ENCODE peak calls at places on chromosomes 2 and 18, in four cellular contexts. One of them, this sample, is unnamed.

GRCh38 chr18:79867666-79868065 is 69.9 kb downstream of the KCNG2 start:
- DNase-seq in GM23248: no peak
- DNase-seq in PC-9: no peak
- DNase-seq in MM.1S: no peak
- DNase-seq in this sample: no peak

GRCh38 chr2:155663265-155663664 is 669.3 kb downstream of the NR4A2 start:
- DNase-seq in GM23248: no peak
- DNase-seq in PC-9: no peak
- DNase-seq in MM.1S: no peak
- DNase-seq in this sample: no peak

GRCh38 chr2:189629553-189630453 is 31.5 kb upstream of the ASNSD1 start:
- DNase-seq in GM23248: no peak
- DNase-seq in PC-9: no peak
- DNase-seq in MM.1S: no peak
- DNase-seq in this sample: no peak

GRCh38 chr18:77131100-77131651 is 1.4 kb downstream of the MBP start:
- DNase-seq in GM23248: no peak
- DNase-seq in PC-9: peak; percentile 9
- DNase-seq in MM.1S: no peak
- DNase-seq in this sample: peak; percentile 19

GRCh38 chr2:4780679-4781078 is 911.5 kb upstream of the SOX11 start:
- DNase-seq in GM23248: no peak
- DNase-seq in PC-9: no peak
- DNase-seq in MM.1S: no peak
- DNase-seq in this sample: no peak

GRCh38 chr2:198546091-198546490 is 741.7 kb downstream of the PLCL1 start:
- DNase-seq in GM23248: no peak
- DNase-seq in PC-9: no peak
- DNase-seq in MM.1S: no peak
- DNase-seq in this sample: no peak

GRCh38 chr2:104452558-104452957 is 401.4 kb upstream of the POU3F3 start:
- DNase-seq in GM23248: no peak
- DNase-seq in PC-9: no peak
- DNase-seq in MM.1S: no peak
- DNase-seq in this sample: no peak

GRCh38 chr2:9971105-9971818 is 19.8 kb downstream of the GRHL1 start:
- DNase-seq in GM23248: peak; percentile 74
- DNase-seq in PC-9: peak; percentile 31
- DNase-seq in MM.1S: no peak
- DNase-seq in this sample: no peak

GRCh38 chr2:169716229-169716886 is 17.3 kb upstream of the KLHL23 start:
- DNase-seq in GM23248: peak; percentile 67
- DNase-seq in PC-9: no peak
- DNase-seq in MM.1S: no peak
- DNase-seq in this sample: no peak

GRCh38 chr18:34650121-34650545 is 60.0 kb upstream of the DTNA start:
- DNase-seq in GM23248: peak; percentile 77
- DNase-seq in PC-9: no peak
- DNase-seq in MM.1S: no peak
- DNase-seq in this sample: no peak

GRCh38 chr2:174027956-174028355 is 62.8 kb upstream of the SP3 start:
- DNase-seq in GM23248: no peak
- DNase-seq in PC-9: no peak
- DNase-seq in MM.1S: no peak
- DNase-seq in this sample: no peak

GRCh38 chr2:233857511-233858118 is 3.3 kb upstream of the HJURP start:
- DNase-seq in GM23248: peak; percentile 54
- DNase-seq in PC-9: peak; percentile 61
- DNase-seq in MM.1S: peak; percentile 43
- DNase-seq in this sample: peak; percentile 35

GRCh38 chr2:44836916-44837315 is 104.6 kb upstream of the SIX3 start:
- DNase-seq in GM23248: no peak
- DNase-seq in PC-9: no peak
- DNase-seq in MM.1S: no peak
- DNase-seq in this sample: no peak

GRCh38 chr2:230218411-230218810 is 1.4 kb downstream of the SP110 start:
- DNase-seq in GM23248: peak; percentile 2
- DNase-seq in PC-9: no peak
- DNase-seq in MM.1S: no peak
- DNase-seq in this sample: no peak

GRCh38 chr2:166417669-166418068 is 41.9 kb upstream of the SCN9A start:
- DNase-seq in GM23248: peak; percentile 74
- DNase-seq in PC-9: no peak
- DNase-seq in MM.1S: peak; percentile 33
- DNase-seq in this sample: peak; percentile 21

GRCh38 chr2:162256621-162257020 is 13.4 kb upstream of the FAP start:
- DNase-seq in GM23248: peak; percentile 81
- DNase-seq in PC-9: no peak
- DNase-seq in MM.1S: no peak
- DNase-seq in this sample: no peak

GRCh38 chr18:50286391-50287027 is 983 bp downstream of the CXXC1 start:
- DNase-seq in GM23248: peak; percentile 73
- DNase-seq in PC-9: no peak
- DNase-seq in MM.1S: no peak
- DNase-seq in this sample: peak; percentile 58

GRCh38 chr18:12911928-12912703 is 28.1 kb upstream of the PTPN2 start:
- DNase-seq in GM23248: peak; percentile 10
- DNase-seq in PC-9: no peak
- DNase-seq in MM.1S: no peak
- DNase-seq in this sample: no peak

GRCh38 chr18:3869848-3870247 is 419.9 kb downstream of the TGIF1 start:
- DNase-seq in GM23248: peak; percentile 76
- DNase-seq in PC-9: no peak
- DNase-seq in MM.1S: no peak
- DNase-seq in this sample: peak; percentile 62

GRCh38 chr2:39875182-39875913 is 96.3 kb upstream of the THUMPD2 start:
- DNase-seq in GM23248: peak; percentile 92
- DNase-seq in PC-9: peak; percentile 15
- DNase-seq in MM.1S: no peak
- DNase-seq in this sample: no peak

GRCh38 chr2:203470371-203470770 is 64.7 kb downstream of the RAPH1 start:
- DNase-seq in GM23248: peak; percentile 52
- DNase-seq in PC-9: no peak
- DNase-seq in MM.1S: no peak
- DNase-seq in this sample: peak; percentile 9

GRCh38 chr2:23563673-23564617 is 179.0 kb downstream of the KLHL29 start:
- DNase-seq in GM23248: peak; percentile 79
- DNase-seq in PC-9: peak; percentile 5
- DNase-seq in MM.1S: no peak
- DNase-seq in this sample: peak; percentile 67

GRCh38 chr2:56179931-56180330 is 3.9 kb upstream of the CCDC85A start:
- DNase-seq in GM23248: no peak
- DNase-seq in PC-9: no peak
- DNase-seq in MM.1S: no peak
- DNase-seq in this sample: no peak

GRCh38 chr2:232431705-232432590 is 24.0 kb upstream of the ALPI start:
- DNase-seq in GM23248: no peak
- DNase-seq in PC-9: no peak
- DNase-seq in MM.1S: no peak
- DNase-seq in this sample: no peak

GRCh38 chr18:68397241-68398035 is 317.5 kb downstream of the TMX3 start:
- DNase-seq in GM23248: no peak
- DNase-seq in PC-9: no peak
- DNase-seq in MM.1S: no peak
- DNase-seq in this sample: no peak

GRCh38 chr2:224948859-224949258 is 93.4 kb downstream of the DOCK10 start:
- DNase-seq in GM23248: peak; percentile 78
- DNase-seq in PC-9: no peak
- DNase-seq in MM.1S: no peak
- DNase-seq in this sample: no peak
- H3K4me1 ChIP-seq in GM23248: peaks cover 38% of the 10 kb centered on the region
- H3K4me1 ChIP-seq in PC-9: no peaks in the 10 kb centered on the region
- H3K4me1 ChIP-seq in MM.1S: peaks cover 37% of the 10 kb centered on the region
- H3K4me1 ChIP-seq in this sample: no peaks in the 10 kb centered on the region

DNA sequence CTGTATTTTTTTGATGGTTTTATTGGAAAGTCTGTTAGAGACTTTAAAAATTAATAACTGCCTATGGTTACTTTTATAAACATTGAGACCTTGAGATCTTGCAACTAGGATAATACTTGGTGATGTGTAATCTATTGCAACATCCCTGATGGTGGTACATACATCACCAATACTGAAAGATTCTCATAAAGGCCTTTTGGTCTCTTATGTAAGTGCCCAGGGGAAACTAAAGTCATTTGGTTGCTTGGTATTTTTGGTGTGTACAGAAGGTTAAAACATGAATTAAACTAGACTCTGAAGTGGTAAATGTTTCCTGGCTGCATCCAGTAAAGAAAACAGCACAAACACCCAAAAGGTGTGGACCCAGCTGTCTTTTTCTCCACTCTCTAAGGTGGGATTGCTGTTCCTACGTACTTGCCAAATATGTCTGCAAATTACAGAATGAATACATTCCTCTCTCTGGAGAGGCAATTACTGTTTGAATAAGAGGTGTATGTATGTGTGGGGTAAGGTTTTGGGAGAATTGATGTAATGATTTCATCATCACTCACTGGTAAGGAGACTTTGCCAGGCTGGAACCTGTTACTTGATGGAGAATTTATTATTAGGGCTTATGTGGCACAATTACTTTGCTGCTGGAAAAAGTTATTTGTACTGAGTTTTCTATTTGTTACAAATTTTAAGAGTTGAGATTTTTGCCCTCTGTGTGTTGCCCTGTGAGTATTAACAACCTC is 3.6 kb downstream of the B3GNT2 start:
- DNase-seq in GM23248: peak; percentile 50
- DNase-seq in PC-9: no peak
- DNase-seq in MM.1S: no peak
- DNase-seq in this sample: no peak
- H4K20me1 ChIP-seq in GM23248: no peaks in the 10 kb centered on the region
- H4K20me1 ChIP-seq in PC-9: peaks cover 71% of the 10 kb centered on the region
- H4K20me1 ChIP-seq in MM.1S: peaks cover 42% of the 10 kb centered on the region
- H4K20me1 ChIP-seq in this sample: peaks cover 82% of the 10 kb centered on the region

DNA sequence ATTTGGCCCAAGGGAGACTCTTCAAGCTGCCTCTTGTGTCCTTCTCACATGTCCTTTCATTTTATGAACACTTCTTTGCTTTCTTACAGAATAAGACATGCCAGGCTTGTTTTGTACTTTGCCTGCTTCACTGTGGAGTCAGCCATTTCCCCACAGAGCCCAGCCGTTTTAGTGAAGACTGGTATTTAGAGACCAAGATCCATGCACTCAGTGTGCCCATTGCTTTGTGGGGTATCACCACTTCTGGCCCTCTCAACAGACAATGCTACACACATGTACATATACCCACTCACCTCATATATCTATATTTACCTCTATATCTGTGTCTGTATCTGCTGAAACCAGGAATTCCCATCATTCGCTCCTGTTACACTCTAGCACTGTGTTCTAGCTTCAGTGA is 74.1 kb downstream of the FARP2 start:
- DNase-seq in GM23248: no peak
- DNase-seq in PC-9: no peak
- DNase-seq in MM.1S: no peak
- DNase-seq in this sample: no peak
- H3K36me3 ChIP-seq in GM23248: peaks cover 38% of the 10 kb centered on the region
- H3K36me3 ChIP-seq in PC-9: peaks cover 27% of the 10 kb centered on the region
- H3K36me3 ChIP-seq in MM.1S: peaks cover 3% of the 10 kb centered on the region
- H3K36me3 ChIP-seq in this sample: peaks cover 5% of the 10 kb centered on the region

DNA sequence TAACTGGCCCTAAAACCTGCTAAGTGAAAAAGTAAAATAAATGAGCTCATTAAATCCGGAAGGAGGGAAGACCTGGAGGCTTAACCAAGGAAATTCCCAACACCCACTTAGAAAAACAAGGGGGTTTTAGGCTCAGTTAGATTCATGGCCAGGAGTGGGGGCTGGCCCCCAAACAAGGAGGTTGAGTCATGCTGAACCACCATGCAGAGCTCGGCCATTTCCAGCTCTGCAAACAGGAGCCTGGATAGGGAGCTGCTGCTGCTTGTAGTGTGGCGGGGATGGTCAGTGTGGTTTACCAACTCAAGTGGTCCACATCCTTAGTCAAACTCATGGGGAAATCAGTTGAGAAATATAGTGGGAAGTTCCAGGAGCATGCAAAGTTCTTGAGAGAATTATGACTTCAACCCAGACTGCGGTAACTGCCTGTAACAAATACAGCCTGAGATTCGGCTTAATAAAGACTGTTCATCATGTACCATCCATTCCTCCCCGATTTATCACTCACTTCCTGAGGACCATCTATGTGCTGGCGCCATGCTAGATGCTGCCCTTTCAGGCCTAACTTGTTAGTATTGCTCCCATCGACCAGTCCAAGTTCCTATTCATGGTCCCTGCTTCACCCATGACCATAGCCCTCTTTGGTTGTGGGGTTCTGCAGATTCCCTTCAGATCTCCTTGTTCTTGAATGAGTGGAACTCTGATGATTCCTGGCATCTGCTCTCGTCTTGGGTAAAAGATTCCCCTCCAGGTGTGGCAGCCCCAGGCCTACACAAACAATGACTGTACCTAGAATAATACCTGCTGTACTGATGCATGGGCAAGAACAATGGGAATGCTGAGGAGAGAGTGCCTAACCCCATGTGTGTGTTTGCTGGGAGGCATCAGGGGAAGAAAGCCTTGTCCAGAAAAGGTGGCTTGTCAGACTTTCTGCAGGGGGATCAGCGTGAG is 39.5 kb upstream of the MRPL19 start:
- DNase-seq in GM23248: peak; percentile 62
- DNase-seq in PC-9: no peak
- DNase-seq in MM.1S: no peak
- DNase-seq in this sample: no peak
- H3K4me1 ChIP-seq in GM23248: peaks cover 65% of the 10 kb centered on the region
- H3K4me1 ChIP-seq in PC-9: peaks cover 65% of the 10 kb centered on the region
- H3K4me1 ChIP-seq in MM.1S: no peaks in the 10 kb centered on the region
- H3K4me1 ChIP-seq in this sample: peaks cover 12% of the 10 kb centered on the region

GRCh38 chr2:116804901-116805300 is 1009.6 kb upstream of the DDX18 start:
- DNase-seq in GM23248: no peak
- DNase-seq in PC-9: no peak
- DNase-seq in MM.1S: no peak
- DNase-seq in this sample: no peak
- H4K20me1 ChIP-seq in GM23248: no peaks in the 10 kb centered on the region
- H4K20me1 ChIP-seq in PC-9: no peaks in the 10 kb centered on the region
- H4K20me1 ChIP-seq in MM.1S: no peaks in the 10 kb centered on the region
- H4K20me1 ChIP-seq in this sample: no peaks in the 10 kb centered on the region

DNA sequence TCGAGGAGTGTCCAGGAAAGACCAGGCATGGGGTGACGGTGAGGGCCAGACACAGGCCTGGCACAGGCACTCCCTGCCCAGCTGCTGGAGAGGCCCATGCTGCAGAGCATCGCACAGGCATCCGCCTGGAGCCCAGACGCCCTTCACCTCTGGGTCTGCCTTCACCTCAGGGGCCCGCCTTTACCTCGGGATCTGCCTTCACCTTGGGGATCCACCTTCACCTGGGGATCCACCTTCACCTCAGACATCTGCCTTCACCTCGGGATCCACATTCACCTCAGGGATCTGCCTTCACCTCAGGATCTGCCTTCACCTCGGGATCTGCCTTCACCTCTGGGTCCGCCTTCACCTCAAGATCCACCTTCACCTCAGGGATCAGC is 7.7 kb downstream of the KIF1A start:
- DNase-seq in GM23248: no peak
- DNase-seq in PC-9: no peak
- DNase-seq in MM.1S: no peak
- DNase-seq in this sample: no peak
- H3K36me3 ChIP-seq in GM23248: no peaks in the 10 kb centered on the region
- H3K36me3 ChIP-seq in PC-9: no peaks in the 10 kb centered on the region
- H3K36me3 ChIP-seq in MM.1S: no peaks in the 10 kb centered on the region
- H3K36me3 ChIP-seq in this sample: no peaks in the 10 kb centered on the region

This sample was measured in neural progenitor cell.